ENCODE peak calls at places on chromosomes 3 and 15, in seven cellular contexts. D, K, N, W, T, P and V are unnamed samples.

GRCh38 chr3:123140591-123140990 is 61.2 kb upstream of the SEC22A start:
- DNase-seq in T (no peak), K (no peak), P (no peak), W (no peak), N (no peak), D (no peak), V (no peak)

GRCh38 chr3:141050913-141051632 is at the start of gene SPSB4:
- DNase-seq in T (peak; percentile 57), W (peak; percentile 53), D (peak; percentile 97), N (peak; percentile 27), K (peak; percentile 11), P (no peak), V (no peak)

GRCh38 chr15:75403892-75404291 is 35.5 kb upstream of the MAN2C1 start:
- DNase-seq in K (no peak), W (no peak), D (no peak), N (no peak), T (no peak), P (no peak), V (no peak)

GRCh38 chr15:51735611-51736010 is 1.8 kb downstream of the LYSMD2 start:
- DNase-seq in K (no peak), T (no peak), P (no peak), N (no peak), W (no peak), D (no peak), V (no peak)

GRCh38 chr3:24088782-24089181 is 143.7 kb downstream of the NR1D2 start:
- DNase-seq in T (peak; percentile 19), D (peak; percentile 42), W (peak; percentile 66), P (peak; percentile 63), K (no peak), N (peak; percentile 41), V (peak; percentile 67)

GRCh38 chr15:60373745-60374144 is 24.0 kb downstream of the ANXA2 start:
- DNase-seq in N (no peak), T (no peak), W (peak; percentile 59), D (no peak), P (no peak), K (no peak), V (no peak)

GRCh38 chr3:46693038-46693896 is at the start of gene ALS2CL:
- DNase-seq in T (peak; percentile 32), N (no peak), K (peak; percentile 77), P (peak; percentile 90), D (peak; percentile 80), W (peak; percentile 66), V (no peak)

GRCh38 chr3:10548997-10549396 is 43.6 kb upstream of the ATP2B2 start:
- DNase-seq in W (no peak), D (no peak), K (no peak), N (no peak), P (no peak), T (no peak), V (peak; percentile 68)

GRCh38 chr15:79962178-79962577 is 8.8 kb downstream of the BCL2A1 start:
- DNase-seq in N (no peak), D (no peak), P (no peak), W (no peak), K (no peak), T (no peak), V (no peak)

GRCh38 chr3:76495216-76495615 is 544.7 kb upstream of the ROBO2 start:
- DNase-seq in D (no peak), P (no peak), W (no peak), K (no peak), T (no peak), N (no peak), V (no peak)

GRCh38 chr3:127110982-127111693 is 81.8 kb upstream of the PRR23E start:
- DNase-seq in N (no peak), D (peak; percentile 14), T (no peak), W (no peak), K (no peak), P (no peak), V (no peak)

GRCh38 chr3:197504239-197505191 is 51.3 kb downstream of the BDH1 start:
- DNase-seq in K (no peak), P (no peak), T (no peak), D (no peak), N (no peak), W (no peak), V (no peak)

GRCh38 chr3:154973851-154974250 is 106.3 kb upstream of the MME start:
- DNase-seq in W (no peak), K (no peak), D (peak; percentile 27), P (no peak), T (no peak), N (no peak), V (no peak)

GRCh38 chr15:40582726-40583246 is 11.3 kb upstream of the KNL1 start:
- DNase-seq in P (peak; percentile 55), D (peak; percentile 22), W (peak; percentile 4), K (peak; percentile 45), T (peak; percentile 43), N (no peak), V (no peak)
- H3K4me3 ChIP-seq in P (peak overlapping the region; percentile 31), D (no peak overlapping the region), W (no peak overlapping the region), K (peak overlapping the region; percentile 71), T (peak overlapping the region; percentile 54), N (no peak overlapping the region), V (no peak overlapping the region)

DNA sequence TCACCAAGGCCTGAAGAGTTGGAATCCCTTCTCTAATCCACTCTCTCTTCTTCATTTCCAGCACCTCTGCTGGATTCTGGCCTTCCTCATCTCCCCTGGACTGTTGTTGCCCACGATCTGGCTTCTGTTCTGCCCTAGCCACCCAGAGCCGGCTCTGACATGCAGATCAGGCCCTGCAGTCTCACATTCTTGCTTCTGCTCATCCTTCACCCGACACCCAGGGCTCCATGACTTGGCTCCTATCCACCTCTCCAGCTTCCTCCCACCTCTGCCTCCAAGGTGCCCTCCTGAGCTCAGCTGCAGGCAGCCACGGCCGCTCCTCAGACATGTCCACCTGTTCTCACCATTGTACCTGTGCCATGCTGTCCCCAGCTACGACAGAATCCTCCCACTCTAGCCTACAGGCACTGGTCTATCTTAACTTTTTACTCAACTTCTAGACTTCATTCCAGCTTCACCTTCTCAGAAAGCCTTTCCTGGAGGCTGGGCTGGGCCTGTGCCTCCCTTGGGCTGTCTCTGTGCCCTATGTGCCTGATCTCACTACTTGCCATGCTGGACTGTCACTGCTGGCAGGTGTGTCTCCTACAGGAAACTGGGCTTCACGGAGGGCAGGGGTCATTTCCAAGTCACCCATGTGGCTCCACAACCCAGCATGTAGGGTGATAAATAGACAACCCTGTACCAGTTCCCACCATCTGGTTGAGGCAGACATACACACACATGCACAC is 16.0 kb upstream of the TBC1D21 start:
- DNase-seq in P (no peak), D (no peak), K (no peak), W (no peak), T (no peak), N (no peak), V (peak; percentile 17)
- H3K4me2 ChIP-seq in P (no peak overlapping the region), D (no peak overlapping the region), K (no peak overlapping the region), W (no peak overlapping the region), T (no peak overlapping the region), N (no peak overlapping the region), V (no peak overlapping the region)

DNA sequence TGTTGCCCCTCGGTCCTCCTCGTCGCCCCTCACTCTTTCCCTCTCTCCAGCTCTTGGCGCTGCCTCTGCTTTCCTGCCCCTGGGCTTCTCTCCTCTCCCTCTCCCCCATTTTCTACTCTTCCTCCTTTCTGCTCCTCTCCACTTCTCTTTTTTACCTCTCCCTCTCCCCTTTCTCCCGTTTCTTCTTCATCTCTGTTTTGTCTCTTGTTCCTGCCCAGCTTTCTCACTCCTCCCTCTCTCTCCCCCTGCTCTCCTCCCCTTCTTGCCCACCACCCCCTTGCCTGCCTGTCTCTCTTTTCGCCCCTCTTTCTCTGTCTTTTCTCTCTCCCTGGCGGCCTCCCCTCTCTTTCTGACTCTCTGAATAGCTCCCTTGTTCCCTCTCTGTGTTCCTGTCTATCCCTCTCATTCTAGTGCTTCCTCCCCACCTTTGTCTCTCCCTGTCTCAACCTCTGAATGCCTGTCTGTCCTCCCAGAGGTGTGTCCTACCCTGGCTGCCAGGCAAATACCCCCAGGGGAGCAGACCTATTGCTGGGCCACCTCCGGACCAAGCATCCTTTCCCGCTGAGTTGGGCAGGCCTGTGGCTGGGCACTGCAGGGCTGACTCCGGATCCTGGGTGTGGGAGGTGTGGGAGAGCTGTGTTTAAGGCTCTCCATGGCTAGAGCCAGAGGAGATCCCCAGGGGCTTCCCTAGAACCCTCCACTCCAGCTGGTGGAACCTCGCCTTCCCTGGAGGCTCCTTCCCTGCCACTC is 41.0 kb downstream of the EPHB3 start:
- DNase-seq in K (peak; percentile 51), D (peak; percentile 75), P (no peak), W (no peak), N (no peak), T (peak; percentile 9), V (no peak)
- H3K4me3 ChIP-seq in K (no peak overlapping the region), D (no peak overlapping the region), P (no peak overlapping the region), W (no peak overlapping the region), N (no peak overlapping the region), T (no peak overlapping the region), V (no peak overlapping the region)

GRCh38 chr3:177348974-177349373 is 151.7 kb upstream of the TBL1XR1 start:
- DNase-seq in D (no peak), T (no peak), P (no peak), N (no peak), K (no peak), W (no peak), V (no peak)
- H3K4me2 ChIP-seq in D (no peak overlapping the region), T (no peak overlapping the region), P (no peak overlapping the region), N (no peak overlapping the region), K (no peak overlapping the region), W (no peak overlapping the region), V (no peak overlapping the region)

GRCh38 chr3:130759692-130760338 is 13.2 kb upstream of the PIK3R4 start:
- DNase-seq in K (peak; percentile 61), N (peak; percentile 49), T (peak; percentile 21), D (peak; percentile 63), P (peak; percentile 42), W (peak; percentile 80), V (peak; percentile 88)
- H3K4me3 ChIP-seq in K (no peak overlapping the region), N (no peak overlapping the region), T (no peak overlapping the region), D (no peak overlapping the region), P (no peak overlapping the region), W (no peak overlapping the region), V (peak overlapping the region; percentile 35)